ENCODE peak calls at places on chromosomes 6 and 20, in five cellular contexts. P, U, H, B and W are unnamed samples.

GRCh38 chr6:82612475-82612874 is 248.9 kb downstream of the TPBG start:
- DNase-seq in H (no peak), P (no peak), U (no peak), B (no peak), W (no peak)

GRCh38 chr6:124682751-124683150 is 279.5 kb upstream of the RNF217 start:
- DNase-seq in B (no peak), U (no peak), P (no peak), H (no peak), W (no peak)

GRCh38 chr6:151647871-151648639 is 154.2 kb downstream of the CCDC170 start:
- DNase-seq in B (peak; percentile 56), P (no peak), H (no peak), U (no peak), W (peak; percentile 90)

GRCh38 chr20:3924304-3925112 is 35.3 kb downstream of the PANK2 start:
- DNase-seq in P (no peak), B (no peak), H (no peak), U (no peak), W (no peak)

GRCh38 chr20:33373735-33374605 is 27.3 kb downstream of the CDK5RAP1 start:
- DNase-seq in B (peak; percentile 99), U (peak; percentile 93), H (no peak), P (no peak), W (no peak)

GRCh38 chr6:15953152-15953880 is 175.6 kb upstream of the MYLIP start:
- DNase-seq in P (no peak), U (no peak), H (no peak), B (no peak), W (peak; percentile 21)

GRCh38 chr20:8812818-8813217 is 256.1 kb upstream of the PLCB4 start:
- DNase-seq in B (no peak), H (no peak), P (no peak), U (no peak), W (peak; percentile 59)

GRCh38 chr6:61901748-61902147 is 384.3 kb downstream of the KHDRBS2 start:
- DNase-seq in H (no peak), U (no peak), P (no peak), B (no peak), W (no peak)

GRCh38 chr6:165661416-165662001 is 1.5 kb downstream of the PDE10A start:
- DNase-seq in H (no peak), B (no peak), U (no peak), P (no peak), W (no peak)

GRCh38 chr20:36821964-36822437 is 48.4 kb upstream of the DSN1 start:
- DNase-seq in P (no peak), B (no peak), H (peak; percentile 37), U (no peak), W (peak; percentile 16)

GRCh38 chr20:19880256-19881079 is 122.4 kb downstream of the RIN2 start:
- DNase-seq in B (peak; percentile 88), U (peak; percentile 88), H (no peak), P (no peak), W (no peak)

GRCh38 chr20:13819885-13820645 is 35.2 kb downstream of the NDUFAF5 start:
- DNase-seq in P (no peak), U (peak; percentile 73), H (peak; percentile 35), B (peak; percentile 70), W (peak; percentile 80)

GRCh38 chr6:31498748-31499147 is 803 bp downstream of the MICB start:
- DNase-seq in U (no peak), H (no peak), B (no peak), P (no peak), W (peak; percentile 72)

GRCh38 chr6:26240981-26241770 is 123.8 kb upstream of the BTN3A2 start:
- DNase-seq in U (no peak), B (no peak), H (no peak), P (no peak), W (peak; percentile 65)

GRCh38 chr20:41513829-41514228 is 104.3 kb downstream of the CHD6 start:
- DNase-seq in U (no peak), H (no peak), B (no peak), P (no peak), W (no peak)

GRCh38 chr6:139977887-139978332 is 603.5 kb upstream of the CITED2 start:
- DNase-seq in H (no peak), P (no peak), U (no peak), B (peak; percentile 18), W (no peak)

GRCh38 chr20:38927902-38928578 is 1.8 kb downstream of the FAM83D start:
- DNase-seq in B (no peak), H (no peak), U (no peak), P (no peak), W (no peak)

GRCh38 chr6:138292482-138292881 is 74.2 kb upstream of the PBOV1 start:
- DNase-seq in H (no peak), P (no peak), B (no peak), U (no peak), W (no peak)

GRCh38 chr6:66662196-66662595 is 955.2 kb upstream of the EYS start:
- DNase-seq in H (no peak), U (no peak), P (no peak), B (peak; percentile 10), W (peak; percentile 45)

GRCh38 chr6:153024401-153025017 is 22.0 kb upstream of the MTRF1L start:
- DNase-seq in B (peak; percentile 75), U (peak; percentile 34), P (peak; percentile 45), H (peak; percentile 65), W (peak; percentile 87)

GRCh38 chr6:32947552-32948465 is 5.1 kb downstream of the HLA-DMA start:
- DNase-seq in B (peak; percentile 58), U (no peak), P (peak; percentile 56), H (no peak), W (peak; percentile 86)

GRCh38 chr6:118876201-118876600 is 17.8 kb upstream of the ASF1A start:
- DNase-seq in P (no peak), H (no peak), B (peak; percentile 39), U (peak; percentile 6), W (no peak)

GRCh38 chr6:168616807-168617756 is 176.1 kb downstream of the SMOC2 start:
- DNase-seq in P (no peak), H (no peak), U (no peak), B (no peak), W (peak; percentile 48)

GRCh38 chr6:42984924-42985475 is 630 bp downstream of the PPP2R5D start:
- DNase-seq in H (peak; percentile 38), B (no peak), U (no peak), P (no peak), W (peak; percentile 65)

GRCh38 chr6:159893064-159893463 is 2.3 kb downstream of the MAS1 start:
- DNase-seq in H (no peak), P (no peak), U (no peak), B (no peak), W (no peak)

GRCh38 chr6:7236312-7237209 is 76.4 kb downstream of the SSR1 start:
- DNase-seq in B (no peak), U (no peak), H (peak; percentile 66), P (peak; percentile 69), W (no peak)

GRCh38 chr6:125193208-125193607 is 39.6 kb downstream of the TPD52L1 start:
- DNase-seq in H (no peak), U (no peak), P (no peak), B (no peak), W (no peak)

GRCh38 chr20:11432407-11432806 is 485.3 kb upstream of the BTBD3 start:
- DNase-seq in B (no peak), P (no peak), U (no peak), H (no peak), W (no peak)

GRCh38 chr6:27584326-27584725 is 111.4 kb upstream of the ZNF184 start:
- DNase-seq in U (no peak), H (no peak), B (no peak), P (no peak), W (no peak)

GRCh38 chr6:27577922-27578321 is 105.0 kb upstream of the ZNF184 start:
- DNase-seq in B (no peak), H (no peak), U (no peak), P (no peak), W (no peak)

GRCh38 chr6:27579973-27580372 is 107.1 kb upstream of the ZNF184 start:
- DNase-seq in U (no peak), H (no peak), B (no peak), P (no peak), W (no peak)

GRCh38 chr6:27582928-27583725 is 110.2 kb upstream of the ZNF184 start:
- DNase-seq in U (no peak), H (peak; percentile 56), B (peak; percentile 65), P (no peak), W (peak; percentile 72)
- H3K4me3 ChIP-seq in U (peak overlapping the region; percentile 47), H (peak overlapping the region; percentile 40), B (peak overlapping the region; percentile 23), P (peak overlapping the region; percentile 7), W (peak overlapping the region; percentile 50)

GRCh38 chr6:99348220-99348822 is 1.2 kb downstream of the FAXC start:
- DNase-seq in U (no peak), H (no peak), B (no peak), P (no peak), W (no peak)
- TF ChIP-seq JUNB in U (no peak), H (no peak), B (no peak), P (no peak), W (no peak)

GRCh38 chr6:113632220-113632864 is 224.8 kb upstream of the MARCKS start:
- DNase-seq in U (peak; percentile 41), B (peak; percentile 78), H (no peak), P (peak; percentile 91), W (no peak)
- H3K4me2 ChIP-seq in U (peak overlapping the region; percentile 74), B (peak overlapping the region; percentile 67), H (no peak overlapping the region), P (peak overlapping the region; percentile 99), W (no peak overlapping the region)

GRCh38 chr6:64175311-64175710 is 539.7 kb downstream of the PHF3 start:
- DNase-seq in P (no peak), U (no peak), H (no peak), B (no peak), W (no peak)
- H3K4me3 ChIP-seq in P (no peak overlapping the region), U (no peak overlapping the region), H (no peak overlapping the region), B (no peak overlapping the region), W (no peak overlapping the region)

DNA sequence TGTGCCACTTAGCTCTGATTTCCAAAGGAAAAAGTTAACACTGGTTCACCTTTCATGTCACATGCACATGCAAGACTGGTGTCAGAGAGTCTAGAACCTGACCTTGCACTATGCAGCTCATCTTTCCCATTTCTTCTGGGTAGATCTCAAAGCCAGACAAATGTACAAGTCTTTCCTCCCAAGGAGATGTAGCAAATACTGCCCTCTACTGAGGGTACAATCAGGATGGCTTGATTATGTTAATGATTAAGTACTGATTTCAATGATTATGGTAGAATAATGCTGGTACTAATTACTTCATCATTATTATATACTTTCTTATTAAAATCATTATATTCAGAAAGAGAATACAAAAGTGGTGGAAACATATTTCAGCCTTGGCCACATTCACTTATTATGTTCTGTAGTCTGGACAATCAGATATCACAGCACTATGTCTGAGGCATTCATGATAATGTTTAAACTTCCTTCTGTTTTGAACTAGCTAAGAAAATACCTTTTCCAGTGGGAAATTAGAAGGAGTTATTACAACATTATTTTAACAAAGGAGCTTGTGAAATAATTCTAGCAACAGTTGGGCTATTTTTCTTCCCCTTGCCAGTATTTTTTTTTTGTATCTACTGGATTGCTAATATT is 68.5 kb upstream of the FOXO3 start:
- DNase-seq in H (no peak), P (no peak), U (peak; percentile 6), B (peak; percentile 25), W (peak; percentile 46)
- TF ChIP-seq JUNB in H (no peak), P (no peak), U (no peak), B (no peak), W (no peak)

GRCh38 chr6:106187424-106187982 is 101.4 kb downstream of the PRDM1 start:
- DNase-seq in B (no peak), H (no peak), P (no peak), U (no peak), W (no peak)
- H3K4me2 ChIP-seq in B (no peak overlapping the region), H (no peak overlapping the region), P (no peak overlapping the region), U (no peak overlapping the region), W (peak overlapping the region; percentile 4)